ENCODE peak calls at places on chromosomes 6 and 20, in seven cellular contexts. Y, B, H, S, G, Q and F are unnamed samples.

GRCh38 chr20:62745279-62745958 is 36.8 kb downstream of the NTSR1 start:
- DNase-seq in Y (no peak), B (no peak), H (no peak), S (no peak), G (no peak), Q (peak; percentile 23), F (no peak)

GRCh38 chr6:134676307-134677281 is 273.3 kb downstream of the ALDH8A1 start:
- DNase-seq in Y (no peak), B (no peak), H (no peak), S (no peak), G (no peak), Q (no peak), F (no peak)

GRCh38 chr6:11479296-11479695 is 58.3 kb upstream of the TMEM170B start:
- DNase-seq in Y (no peak), B (no peak), H (no peak), S (no peak), G (no peak), Q (no peak), F (no peak)

GRCh38 chr6:134034951-134035822 is 17.2 kb downstream of the SLC2A12 start:
- DNase-seq in Y (no peak), B (no peak), H (peak; percentile 17), S (no peak), G (no peak), Q (no peak), F (no peak)

GRCh38 chr6:69867075-69867911 is 937 bp downstream of the COL19A1 start:
- DNase-seq in Y (peak; percentile 33), B (peak; percentile 79), H (peak; percentile 15), S (peak; percentile 73), G (no peak), Q (peak; percentile 72), F (peak; percentile 32)

GRCh38 chr6:36625161-36625919 is 31.2 kb downstream of the SRSF3 start:
- DNase-seq in Y (peak; percentile 12), B (peak; percentile 0), H (no peak), S (no peak), G (no peak), Q (no peak), F (no peak)

GRCh38 chr6:75402296-75402695 is 91.3 kb downstream of the FILIP1 start:
- DNase-seq in Y (no peak), B (no peak), H (no peak), S (peak; percentile 40), G (no peak), Q (no peak), F (no peak)

GRCh38 chr6:29633532-29633901 is 534 bp upstream of the GABBR1 start:
- DNase-seq in Y (no peak), B (no peak), H (no peak), S (no peak), G (no peak), Q (no peak), F (no peak)

GRCh38 chr6:101545171-101545570 is 151.7 kb downstream of the GRIK2 start:
- DNase-seq in Y (no peak), B (no peak), H (no peak), S (no peak), G (no peak), Q (no peak), F (no peak)

GRCh38 chr6:79225718-79226117 is 8.8 kb downstream of the HMGN3 start:
- DNase-seq in Y (no peak), B (no peak), H (no peak), S (no peak), G (no peak), Q (no peak), F (no peak)

GRCh38 chr6:150499882-150500312 is 99.8 kb upstream of the PLEKHG1 start:
- DNase-seq in Y (no peak), B (no peak), H (no peak), S (no peak), G (no peak), Q (no peak), F (no peak)

GRCh38 chr20:3654326-3655031 is 8.7 kb downstream of the GFRA4 start:
- DNase-seq in Y (no peak), B (no peak), H (no peak), S (no peak), G (no peak), Q (no peak), F (no peak)

DNA sequence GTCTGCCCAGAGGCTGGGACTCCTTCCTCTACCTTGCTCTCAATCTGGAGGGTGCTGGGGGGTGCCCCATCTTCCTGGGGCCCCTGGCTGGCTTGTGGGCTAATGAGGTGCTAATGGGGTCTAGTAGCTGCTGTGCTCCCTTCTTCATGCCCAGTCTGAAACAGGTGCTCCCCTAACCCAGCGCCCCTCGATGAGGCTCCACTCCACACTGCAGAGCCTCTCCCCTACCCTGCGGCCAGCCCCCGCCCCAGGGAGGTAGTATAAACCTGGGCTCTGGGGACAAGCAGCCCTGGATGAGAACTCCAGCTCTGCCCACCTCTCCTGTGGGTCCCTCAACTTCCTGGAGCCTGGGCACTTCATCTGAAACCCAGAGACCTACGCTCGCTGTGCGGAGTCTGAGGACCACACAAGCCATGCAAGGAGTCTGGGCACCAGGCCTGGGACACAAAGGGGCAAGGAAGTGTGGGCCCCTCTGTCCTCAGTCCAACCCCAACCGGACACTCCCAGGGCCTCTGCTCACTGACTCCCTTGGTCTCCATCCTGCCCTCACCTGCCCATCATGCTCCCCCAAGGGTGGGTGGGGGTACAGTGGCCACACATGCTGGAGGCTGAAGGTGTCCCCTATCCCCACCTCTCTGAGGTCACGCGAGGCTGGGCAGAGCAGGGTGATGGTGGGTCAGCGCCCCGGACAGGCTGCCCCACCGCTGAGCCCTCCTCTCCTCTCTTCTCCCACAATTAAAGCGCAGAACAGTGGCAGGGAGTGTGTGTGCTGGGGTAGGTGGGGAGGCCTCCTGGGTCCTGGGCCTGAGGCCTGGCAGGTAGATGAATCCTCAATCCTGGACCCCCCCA is 6.2 kb downstream of the RPL10A start:
- DNase-seq in Y (no peak), B (no peak), H (no peak), S (no peak), G (no peak), Q (no peak), F (no peak)
- H3K27ac ChIP-seq in Y (no peak overlapping the region), B (no peak overlapping the region), H (peak overlapping the region; percentile 94), S (peak overlapping the region; percentile 24), G (no peak overlapping the region), Q (no peak overlapping the region), F (no peak overlapping the region)

GRCh38 chr6:164099535-164099982 is 685.0 kb downstream of the QKI start:
- DNase-seq in Y (no peak), B (no peak), H (no peak), S (no peak), G (no peak), Q (no peak), F (no peak)
- TF ChIP-seq CTCF in Y (no peak), B (no peak), H (no peak), S (no peak), G (no peak), Q (no peak), F (no peak)

GRCh38 chr6:33429745-33430042 is 9.8 kb downstream of the SYNGAP1 start:
- DNase-seq in Y (no peak), B (no peak), H (no peak), S (no peak), G (no peak), Q (no peak), F (no peak)

GRCh38 chr6:33431880-33432541 is 12.1 kb downstream of the SYNGAP1 start:
- DNase-seq in Y (no peak), B (no peak), H (no peak), S (peak; percentile 17), G (no peak), Q (peak; percentile 39), F (no peak)

GRCh38 chr6:33430991-33431879 is 11.4 kb downstream of the SYNGAP1 start:
- DNase-seq in Y (no peak), B (no peak), H (peak; percentile 73), S (peak; percentile 63), G (no peak), Q (peak; percentile 71), F (peak; percentile 74)

GRCh38 chr6:33428891-33429744 is 9.3 kb downstream of the SYNGAP1 start:
- DNase-seq in Y (no peak), B (no peak), H (no peak), S (peak; percentile 20), G (no peak), Q (no peak), F (no peak)

DNA sequence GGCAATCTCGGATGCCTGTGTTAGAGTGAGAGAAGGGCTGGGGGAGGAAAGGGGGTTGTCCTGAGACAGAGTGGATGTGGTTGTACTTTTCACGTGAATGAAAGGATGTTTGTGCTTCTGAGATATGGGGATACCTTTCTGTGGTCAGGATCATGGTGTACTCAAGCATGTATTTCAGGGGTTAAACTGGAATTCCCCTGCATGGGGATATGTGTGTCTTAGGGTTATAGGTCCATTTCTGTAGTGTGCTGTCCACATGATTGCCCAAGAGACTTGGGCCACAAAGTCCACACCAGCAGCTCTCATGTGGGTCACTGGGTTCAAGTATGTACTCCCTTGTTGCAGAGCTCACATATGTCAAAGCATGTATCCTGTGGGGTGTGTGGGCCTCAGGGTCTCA is 10.5 kb downstream of the SYNGAP1 start:
- DNase-seq in Y (no peak), B (no peak), H (no peak), S (peak; percentile 12), G (no peak), Q (no peak), F (no peak)
- H3K27ac ChIP-seq in Y (no peak overlapping the region), B (no peak overlapping the region), H (peak overlapping the region; percentile 46), S (peak overlapping the region; percentile 75), G (peak overlapping the region; percentile 96), Q (no peak overlapping the region), F (peak overlapping the region; percentile 64)

GRCh38 chr20:25340380-25340779 is 50.3 kb downstream of the ABHD12 start:
- DNase-seq in Y (no peak), B (no peak), H (no peak), S (no peak), G (no peak), Q (no peak), F (no peak)

GRCh38 chr20:25344634-25345033 is 46.0 kb downstream of the ABHD12 start:
- DNase-seq in Y (no peak), B (no peak), H (no peak), S (no peak), G (no peak), Q (no peak), F (no peak)

GRCh38 chr20:25338112-25339023 is 52.3 kb downstream of the ABHD12 start:
- DNase-seq in Y (no peak), B (no peak), H (no peak), S (no peak), G (no peak), Q (no peak), F (no peak)

GRCh38 chr20:25339608-25340007 is 51.0 kb downstream of the ABHD12 start:
- DNase-seq in Y (no peak), B (no peak), H (no peak), S (no peak), G (no peak), Q (no peak), F (no peak)

DNA sequence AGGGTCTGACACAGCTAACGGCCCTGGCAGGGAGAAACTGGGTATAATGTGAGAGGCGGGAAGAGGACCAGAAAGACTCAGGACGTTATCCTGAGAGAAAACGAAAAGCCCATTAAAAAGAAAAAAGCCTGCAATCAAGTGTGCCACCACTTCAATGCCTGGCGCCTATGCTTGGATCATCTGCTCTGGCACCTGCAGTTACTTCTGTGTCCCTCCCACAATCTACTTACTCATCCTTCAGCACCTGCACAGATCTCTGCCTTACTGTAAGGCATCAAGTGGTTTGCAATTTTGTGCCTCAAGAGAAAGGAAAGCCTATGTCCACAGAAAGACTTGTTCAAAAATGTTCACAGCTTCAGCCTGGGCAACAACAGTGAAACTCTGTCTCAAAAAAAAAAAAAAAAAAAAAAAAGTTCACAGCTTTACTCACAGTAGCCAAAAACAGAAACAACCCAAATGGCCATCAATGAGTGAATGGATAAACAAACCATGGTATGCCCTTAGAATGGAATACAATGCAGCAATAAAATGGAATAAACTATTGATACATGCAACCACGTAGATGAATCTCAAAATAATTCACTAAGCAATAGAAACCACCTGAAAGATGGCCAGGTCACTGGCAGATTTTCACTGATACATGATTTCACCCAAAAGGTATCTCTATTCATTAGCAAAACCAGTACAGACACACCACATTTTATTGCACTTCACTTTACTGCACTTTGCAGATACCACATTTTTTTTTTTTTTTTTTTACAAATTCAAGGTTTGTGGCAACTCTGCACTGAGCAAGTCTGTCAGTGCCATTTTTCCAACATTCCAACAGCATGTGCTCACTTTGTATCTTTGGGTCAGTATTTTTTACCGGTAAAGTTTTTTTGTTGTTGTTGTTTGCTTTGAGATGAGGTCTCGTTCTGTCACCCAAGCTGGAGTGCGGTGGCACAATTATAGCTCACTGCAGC is 48.6 kb downstream of the ABHD12 start:
- DNase-seq in Y (no peak), B (no peak), H (peak; percentile 60), S (no peak), G (no peak), Q (no peak), F (no peak)
- TF ChIP-seq CTCF in Y (no peak), B (no peak), H (no peak), S (no peak), G (no peak), Q (no peak), F (no peak)